ENCODE peak calls at places on chromosomes 16 and 17, in five cellular contexts. Z is Caco-2, P is adrenal gland, O is glutamatergic neuron, H is astrocyte of the spinal cord. M is an unnamed sample.

GRCh38 chr17:78105551-78105950 is 23.0 kb downstream of the TMC6 start:
- DNase-seq in Z (no peak), P (no peak), O (no peak), H (no peak), M (no peak)

GRCh38 chr16:88084881-88085280 is 133.6 kb downstream of the BANP start:
- DNase-seq in Z (no peak), P (no peak), O (no peak), H (no peak), M (no peak)

GRCh38 chr17:69729937-69730336 is 315.4 kb downstream of the MAP2K6 start:
- DNase-seq in Z (no peak), P (no peak), O (no peak), H (peak; percentile 53), M (no peak)

GRCh38 chr17:81471804-81472456 is 40.7 kb downstream of the ACTG1 start:
- DNase-seq in Z (peak; percentile 74), P (peak; percentile 62), O (no peak), H (peak; percentile 74), M (no peak)

GRCh38 chr17:44911133-44912001 is 3.9 kb downstream of the GFAP start:
- DNase-seq in Z (peak; percentile 78), P (peak; percentile 79), O (peak; percentile 77), H (peak; percentile 32), M (peak; percentile 65)

GRCh38 chr17:60602871-60603270 is 2.9 kb downstream of the PPM1D start:
- DNase-seq in Z (no peak), P (no peak), O (no peak), H (no peak), M (no peak)

GRCh38 chr17:75396025-75396424 is 9.5 kb downstream of the GRB2 start:
- DNase-seq in Z (no peak), P (no peak), O (no peak), H (no peak), M (no peak)

GRCh38 chr17:29154516-29155234 is 25.5 kb downstream of the MYO18A start:
- DNase-seq in Z (no peak), P (peak; percentile 56), O (no peak), H (no peak), M (no peak)

GRCh38 chr17:57424777-57425188 is 168.5 kb downstream of the MSI2 start:
- DNase-seq in Z (peak; percentile 77), P (no peak), O (no peak), H (peak; percentile 62), M (no peak)

GRCh38 chr16:54521327-54521726 is 234.7 kb upstream of the IRX3 start:
- DNase-seq in Z (no peak), P (no peak), O (no peak), H (no peak), M (no peak)

GRCh38 chr17:56367381-56367780 is 214.1 kb downstream of the ANKFN1 start:
- DNase-seq in Z (no peak), P (no peak), O (no peak), H (no peak), M (peak; percentile 1)

GRCh38 chr17:82070611-82071010 is 5.0 kb upstream of the DUS1L start:
- DNase-seq in Z (no peak), P (no peak), O (no peak), H (no peak), M (no peak)

GRCh38 chr16:55809386-55809785 is 23.5 kb downstream of the CES1 start:
- DNase-seq in Z (peak; percentile 10), P (no peak), O (no peak), H (no peak), M (no peak)

GRCh38 chr16:51343411-51343810 is 192.3 kb upstream of the SALL1 start:
- DNase-seq in Z (no peak), P (no peak), O (no peak), H (peak; percentile 57), M (no peak)

GRCh38 chr16:83722501-83723183 is 85.1 kb upstream of the HSBP1 start:
- DNase-seq in Z (no peak), P (peak; percentile 31), O (no peak), H (no peak), M (no peak)

GRCh38 chr16:21169249-21169981 is 10.9 kb downstream of the LDAF1 start:
- DNase-seq in Z (no peak), P (no peak), O (no peak), H (peak; percentile 44), M (no peak)

GRCh38 chr17:51853857-51854256 is 304.7 kb downstream of the CA10 start:
- DNase-seq in Z (no peak), P (no peak), O (no peak), H (no peak), M (no peak)

GRCh38 chr17:41406205-41406604 is 8.8 kb upstream of the KRT31 start:
- DNase-seq in Z (peak; percentile 66), P (no peak), O (no peak), H (no peak), M (no peak)

GRCh38 chr17:6712854-6713129 is 377 bp downstream of the SLC13A5 start:
- DNase-seq in Z (no peak), P (no peak), O (no peak), H (no peak), M (no peak)

GRCh38 chr16:81004646-81005353 is 1.9 kb downstream of the CMC2 start:
- DNase-seq in Z (no peak), P (no peak), O (no peak), H (peak; percentile 78), M (no peak)

GRCh38 chr17:59853168-59853918 is 39.4 kb downstream of the TUBD1 start:
- DNase-seq in Z (peak; percentile 92), P (peak; percentile 48), O (peak; percentile 28), H (peak; percentile 97), M (peak; percentile 11)

GRCh38 chr17:76262732-76263344 is 2.3 kb upstream of the UBALD2 start:
- DNase-seq in Z (peak; percentile 79), P (no peak), O (no peak), H (no peak), M (no peak)

GRCh38 chr17:19928299-19928698 is 49.3 kb downstream of the AKAP10 start:
- DNase-seq in Z (no peak), P (no peak), O (no peak), H (no peak), M (no peak)

DNA sequence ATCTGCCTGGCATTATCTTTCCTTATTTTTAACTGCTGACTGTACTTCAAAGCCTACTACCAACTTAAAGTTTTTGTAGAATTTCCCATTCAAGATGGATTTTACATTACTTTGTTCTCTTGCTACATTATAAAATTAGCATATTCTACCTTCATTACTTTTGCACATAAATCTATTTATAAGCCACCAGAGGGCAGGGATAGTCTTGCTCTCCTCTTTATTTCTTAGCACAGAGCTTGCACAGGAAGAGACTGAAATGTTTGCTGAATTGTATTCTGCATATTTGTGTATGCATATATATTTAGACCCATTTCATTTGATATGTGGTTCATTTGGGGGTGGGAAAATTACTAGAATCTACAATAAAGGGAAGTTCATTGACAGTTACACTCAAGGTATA is 108.0 kb downstream of the SKAP1 start:
- DNase-seq in Z (no peak), P (no peak), O (no peak), H (peak; percentile 38), M (no peak)
- TF ChIP-seq CTCF in Z (peak; percentile 22), P (no peak), O (no peak), H (peak; percentile 10), M (no peak)

GRCh38 chr16:4134434-4134833 is 18.2 kb upstream of the ADCY9 start:
- DNase-seq in Z (no peak), P (no peak), O (no peak), H (no peak), M (no peak)

GRCh38 chr16:4135537-4135936 is 19.3 kb upstream of the ADCY9 start:
- DNase-seq in Z (no peak), P (no peak), O (no peak), H (no peak), M (no peak)

GRCh38 chr16:4133897-4134372 is 17.7 kb upstream of the ADCY9 start:
- DNase-seq in Z (no peak), P (no peak), O (no peak), H (no peak), M (no peak)

GRCh38 chr16:4137438-4137837 is 21.2 kb upstream of the ADCY9 start:
- DNase-seq in Z (no peak), P (no peak), O (no peak), H (no peak), M (no peak)

DNA sequence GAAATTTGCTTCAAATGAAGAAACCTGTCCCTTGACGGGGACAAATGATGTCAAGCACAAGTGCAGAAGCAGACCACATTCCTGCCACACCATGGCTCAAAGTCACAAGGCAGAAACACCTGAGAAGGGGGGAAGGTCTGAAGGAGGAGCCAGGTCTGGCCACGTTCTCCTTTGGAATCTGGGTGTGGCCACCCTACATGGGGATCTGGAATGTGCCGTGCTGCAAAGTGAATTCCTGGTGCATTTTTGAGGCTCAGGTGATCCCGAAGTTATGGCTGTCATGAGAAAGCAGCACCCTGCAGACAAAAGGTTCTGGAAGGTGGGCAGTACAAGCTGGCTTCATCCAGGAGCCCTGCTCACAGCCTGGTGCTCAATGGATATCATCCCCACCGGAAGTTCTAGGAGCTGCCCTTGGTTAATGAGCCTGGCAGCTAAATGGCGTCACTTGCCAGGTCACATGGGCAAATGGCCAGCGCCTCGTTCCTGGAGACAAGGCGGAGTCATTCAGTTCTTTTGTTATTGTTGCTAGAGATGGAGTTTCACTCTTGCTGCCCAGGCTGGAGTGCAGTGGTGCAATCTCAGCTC is 20.1 kb upstream of the ADCY9 start:
- DNase-seq in Z (peak; percentile 92), P (no peak), O (no peak), H (no peak), M (no peak)
- TF ChIP-seq CTCF in Z (peak; percentile 41), P (no peak), O (no peak), H (no peak), M (no peak)

DNA sequence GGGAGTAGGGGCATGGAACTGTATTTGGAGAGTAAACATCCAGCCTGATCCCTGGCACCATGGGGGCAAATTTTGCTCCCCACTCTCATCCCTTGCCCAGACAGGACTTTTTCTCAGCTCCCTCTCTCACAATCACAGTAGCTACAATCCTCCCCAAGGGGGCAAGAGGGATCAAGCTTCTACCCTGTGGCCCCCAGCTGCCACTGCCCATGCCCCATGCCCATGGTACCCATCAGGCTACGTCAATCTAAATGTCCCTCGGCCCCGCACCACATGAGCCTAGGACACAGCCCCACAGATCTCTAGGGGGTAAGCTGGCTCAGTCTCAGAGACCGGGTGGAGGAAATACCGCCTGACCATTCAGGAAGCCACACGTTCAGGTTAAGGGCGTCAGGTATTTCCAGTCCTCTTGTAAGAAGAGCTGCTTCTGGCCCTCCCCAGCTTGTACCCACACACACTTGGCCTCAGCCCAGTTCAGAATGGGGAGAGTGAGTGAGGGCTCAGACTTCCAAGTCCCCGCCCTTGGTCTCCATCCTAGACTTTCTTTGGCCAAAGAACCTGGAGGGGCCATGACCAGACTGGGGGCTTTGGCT is 1.8 kb downstream of the CACNB1 start:
- DNase-seq in Z (no peak), P (no peak), O (no peak), H (no peak), M (no peak)
- TF ChIP-seq CTCF in Z (no peak), P (no peak), O (no peak), H (no peak), M (no peak)

DNA sequence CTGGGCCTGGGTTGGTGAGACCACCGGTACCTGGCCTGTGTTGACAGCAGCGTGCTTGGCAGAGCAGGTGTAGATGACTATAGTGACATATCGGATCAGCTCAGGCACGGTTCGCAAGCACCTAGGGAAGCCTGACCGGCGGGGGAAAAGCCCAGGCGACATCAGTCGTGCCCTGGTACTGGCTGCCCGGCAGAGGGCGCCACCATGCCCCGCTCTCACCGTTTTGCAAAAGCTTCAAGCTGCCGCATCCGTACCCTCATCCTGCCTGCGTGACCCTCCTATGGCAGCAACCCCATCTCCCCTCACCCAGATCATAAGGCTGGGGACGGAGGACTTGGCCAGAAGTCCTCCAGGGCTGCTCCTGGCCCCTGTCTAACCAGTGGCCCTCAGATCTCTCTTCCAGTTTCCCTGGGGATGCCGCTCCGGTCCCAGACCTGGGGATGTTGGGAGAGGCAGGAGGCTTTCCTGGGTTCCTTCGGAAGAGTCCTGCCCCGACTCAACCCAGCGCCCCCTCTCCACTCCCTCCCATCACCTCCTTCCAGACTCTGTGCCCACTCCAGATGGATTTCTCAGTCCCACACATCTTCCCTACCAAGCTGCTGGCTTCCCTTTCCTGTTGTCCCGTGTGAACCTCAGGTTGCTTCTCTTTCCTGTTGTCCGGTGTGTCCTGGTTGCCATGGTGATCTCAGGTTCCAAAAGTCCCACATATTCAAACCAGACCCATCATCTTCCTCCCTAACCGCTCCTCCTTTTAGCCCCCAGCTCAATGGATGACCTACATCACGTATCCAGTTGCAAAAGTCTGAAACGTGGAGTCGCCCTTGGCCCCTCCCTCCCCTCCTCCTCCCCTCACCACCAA is 13.7 kb downstream of the ALOX12B start:
- DNase-seq in Z (peak; percentile 48), P (peak; percentile 68), O (peak; percentile 89), H (peak; percentile 33), M (peak; percentile 79)
- TF ChIP-seq CTCF in Z (peak; percentile 66), P (peak; percentile 63), O (peak; percentile 91), H (peak; percentile 93), M (peak; percentile 95)